ENCODE peak calls at places on chromosomes 11 and 22, in nine cellular contexts. One of them, this sample, is unnamed.

GRCh38 chr11:106217456-106217855 is 140.0 kb downstream of the AASDHPPT start:
- DNase-seq in neural progenitor cell: no peak
- DNase-seq in GM12878: no peak
- DNase-seq in H1: no peak
- DNase-seq in IMR-90: no peak
- DNase-seq in endothelial cell of umbilical vein: no peak
- DNase-seq in PC-3: no peak
- DNase-seq in K562: no peak
- DNase-seq in H9: no peak
- DNase-seq in this sample: no peak

GRCh38 chr11:60396790-60397189 is 531 bp downstream of the MS4A14 start:
- DNase-seq in neural progenitor cell: no peak
- DNase-seq in GM12878: peak
- DNase-seq in H1: no peak
- DNase-seq in IMR-90: no peak
- DNase-seq in endothelial cell of umbilical vein: no peak
- DNase-seq in PC-3: no peak
- DNase-seq in K562: no peak
- DNase-seq in H9: no peak
- DNase-seq in this sample: no peak

GRCh38 chr11:84300112-84300511 is 1013.9 kb upstream of the CCDC90B start:
- DNase-seq in neural progenitor cell: no peak
- DNase-seq in GM12878: no peak
- DNase-seq in H1: no peak
- DNase-seq in IMR-90: no peak
- DNase-seq in endothelial cell of umbilical vein: no peak
- DNase-seq in PC-3: no peak
- DNase-seq in K562: no peak
- DNase-seq in H9: no peak
- DNase-seq in this sample: no peak

GRCh38 chr11:26204110-26204509 is 127.8 kb upstream of the ANO3 start:
- DNase-seq in neural progenitor cell: no peak
- DNase-seq in GM12878: no peak
- DNase-seq in H1: no peak
- DNase-seq in IMR-90: no peak
- DNase-seq in endothelial cell of umbilical vein: no peak
- DNase-seq in PC-3: no peak
- DNase-seq in K562: no peak
- DNase-seq in H9: no peak
- DNase-seq in this sample: no peak

GRCh38 chr11:69496631-69497220 is 15.3 kb downstream of the LINC01488 start:
- DNase-seq in neural progenitor cell: no peak
- DNase-seq in GM12878: no peak
- DNase-seq in H1: no peak
- DNase-seq in IMR-90: peak
- DNase-seq in endothelial cell of umbilical vein: no peak
- DNase-seq in PC-3: no peak
- DNase-seq in K562: no peak
- DNase-seq in H9: no peak
- DNase-seq in this sample: no peak

GRCh38 chr11:24496728-24497396 is at the start of gene LUZP2:
- DNase-seq in neural progenitor cell: peak
- DNase-seq in GM12878: no peak
- DNase-seq in H1: peak
- DNase-seq in IMR-90: peak
- DNase-seq in endothelial cell of umbilical vein: peak
- DNase-seq in PC-3: peak
- DNase-seq in K562: no peak
- DNase-seq in H9: peak
- DNase-seq in this sample: peak

GRCh38 chr11:106076421-106076922 is 675 bp downstream of the KBTBD3 start:
- DNase-seq in neural progenitor cell: peak
- DNase-seq in GM12878: no peak
- DNase-seq in H1: no peak
- DNase-seq in IMR-90: no peak
- DNase-seq in endothelial cell of umbilical vein: no peak
- DNase-seq in PC-3: peak
- DNase-seq in K562: peak
- DNase-seq in H9: no peak
- DNase-seq in this sample: no peak

GRCh38 chr11:23540101-23540561 is 679.9 kb upstream of the CCDC179 start:
- DNase-seq in neural progenitor cell: peak
- DNase-seq in GM12878: peak
- DNase-seq in H1: peak
- DNase-seq in IMR-90: peak
- DNase-seq in endothelial cell of umbilical vein: peak
- DNase-seq in PC-3: peak
- DNase-seq in K562: peak
- DNase-seq in H9: peak
- DNase-seq in this sample: peak

GRCh38 chr22:47632646-47633045 is 870.2 kb downstream of the TBC1D22A start:
- DNase-seq in neural progenitor cell: no peak
- DNase-seq in GM12878: no peak
- DNase-seq in H1: no peak
- DNase-seq in IMR-90: no peak
- DNase-seq in endothelial cell of umbilical vein: no peak
- DNase-seq in PC-3: peak
- DNase-seq in K562: no peak
- DNase-seq in H9: no peak
- DNase-seq in this sample: no peak

GRCh38 chr11:110859240-110859835 is 147.1 kb upstream of the ARHGAP20 start:
- DNase-seq in neural progenitor cell: no peak
- DNase-seq in GM12878: no peak
- DNase-seq in H1: no peak
- DNase-seq in IMR-90: no peak
- DNase-seq in endothelial cell of umbilical vein: no peak
- DNase-seq in PC-3: no peak
- DNase-seq in K562: no peak
- DNase-seq in H9: no peak
- DNase-seq in this sample: no peak

GRCh38 chr11:1228183-1228821 is 5.4 kb downstream of the MUC5B start:
- DNase-seq in neural progenitor cell: no peak
- DNase-seq in GM12878: no peak
- DNase-seq in H1: peak
- DNase-seq in IMR-90: no peak
- DNase-seq in endothelial cell of umbilical vein: no peak
- DNase-seq in PC-3: no peak
- DNase-seq in K562: no peak
- DNase-seq in H9: peak
- DNase-seq in this sample: no peak

GRCh38 chr11:117473692-117474091 is 146.0 kb downstream of the CEP164 start:
- DNase-seq in neural progenitor cell: no peak
- DNase-seq in GM12878: no peak
- DNase-seq in H1: no peak
- DNase-seq in IMR-90: no peak
- DNase-seq in endothelial cell of umbilical vein: no peak
- DNase-seq in PC-3: peak
- DNase-seq in K562: no peak
- DNase-seq in H9: no peak
- DNase-seq in this sample: no peak

GRCh38 chr22:29311468-29312217 is 3.9 kb downstream of the RASL10A start:
- DNase-seq in neural progenitor cell: no peak
- DNase-seq in GM12878: no peak
- DNase-seq in H1: peak
- DNase-seq in IMR-90: no peak
- DNase-seq in endothelial cell of umbilical vein: no peak
- DNase-seq in PC-3: no peak
- DNase-seq in K562: no peak
- DNase-seq in H9: no peak
- DNase-seq in this sample: no peak

GRCh38 chr22:49756656-49757055 is 71.0 kb downstream of the BRD1 start:
- DNase-seq in neural progenitor cell: no peak
- DNase-seq in GM12878: no peak
- DNase-seq in H1: no peak
- DNase-seq in IMR-90: no peak
- DNase-seq in endothelial cell of umbilical vein: no peak
- DNase-seq in PC-3: no peak
- DNase-seq in K562: no peak
- DNase-seq in H9: no peak
- DNase-seq in this sample: no peak

GRCh38 chr22:41561788-41562187 is 978 bp downstream of the CSDC2 start:
- DNase-seq in neural progenitor cell: no peak
- DNase-seq in GM12878: no peak
- DNase-seq in H1: no peak
- DNase-seq in IMR-90: no peak
- DNase-seq in endothelial cell of umbilical vein: no peak
- DNase-seq in PC-3: no peak
- DNase-seq in K562: no peak
- DNase-seq in H9: no peak
- DNase-seq in this sample: no peak

GRCh38 chr22:48901324-48901723 is 926.3 kb downstream of the BRD1 start:
- DNase-seq in neural progenitor cell: no peak
- DNase-seq in GM12878: no peak
- DNase-seq in H1: no peak
- DNase-seq in IMR-90: no peak
- DNase-seq in endothelial cell of umbilical vein: no peak
- DNase-seq in PC-3: no peak
- DNase-seq in K562: no peak
- DNase-seq in H9: peak
- DNase-seq in this sample: no peak

GRCh38 chr22:22922954-22923319 is 35.3 kb downstream of the IGLL5 start:
- DNase-seq in neural progenitor cell: no peak
- DNase-seq in GM12878: no peak
- DNase-seq in H1: no peak
- DNase-seq in IMR-90: no peak
- DNase-seq in endothelial cell of umbilical vein: no peak
- DNase-seq in PC-3: no peak
- DNase-seq in K562: no peak
- DNase-seq in H9: no peak
- DNase-seq in this sample: no peak

GRCh38 chr11:15157181-15157580 is 42.5 kb downstream of the INSC start:
- DNase-seq in neural progenitor cell: no peak
- DNase-seq in GM12878: no peak
- DNase-seq in H1: no peak
- DNase-seq in IMR-90: peak
- DNase-seq in endothelial cell of umbilical vein: no peak
- DNase-seq in PC-3: peak
- DNase-seq in K562: no peak
- DNase-seq in H9: no peak
- DNase-seq in this sample: peak

GRCh38 chr22:37008365-37008764 is 10.9 kb downstream of the TST start:
- DNase-seq in neural progenitor cell: no peak
- DNase-seq in GM12878: no peak
- DNase-seq in H1: no peak
- DNase-seq in IMR-90: no peak
- DNase-seq in endothelial cell of umbilical vein: peak
- DNase-seq in PC-3: no peak
- DNase-seq in K562: peak
- DNase-seq in H9: no peak
- DNase-seq in this sample: no peak

GRCh38 chr11:64613648-64614047 is 22.6 kb downstream of the SLC22A12 start:
- DNase-seq in neural progenitor cell: no peak
- DNase-seq in GM12878: no peak
- DNase-seq in H1: no peak
- DNase-seq in IMR-90: no peak
- DNase-seq in endothelial cell of umbilical vein: no peak
- DNase-seq in PC-3: no peak
- DNase-seq in K562: no peak
- DNase-seq in H9: no peak
- DNase-seq in this sample: no peak

GRCh38 chr11:8928981-8929615 is 3.6 kb downstream of the C11orf16 start:
- DNase-seq in neural progenitor cell: no peak
- DNase-seq in GM12878: no peak
- DNase-seq in H1: no peak
- DNase-seq in IMR-90: peak
- DNase-seq in endothelial cell of umbilical vein: no peak
- DNase-seq in PC-3: no peak
- DNase-seq in K562: no peak
- DNase-seq in H9: no peak
- DNase-seq in this sample: peak

GRCh38 chr11:4098026-4098621 is 3.5 kb downstream of the RRM1 start:
- DNase-seq in neural progenitor cell: no peak
- DNase-seq in GM12878: no peak
- DNase-seq in H1: no peak
- DNase-seq in IMR-90: peak
- DNase-seq in endothelial cell of umbilical vein: no peak
- DNase-seq in PC-3: no peak
- DNase-seq in K562: no peak
- DNase-seq in H9: no peak
- DNase-seq in this sample: no peak
- H3K4me2 ChIP-seq in neural progenitor cell: peak
- H3K4me2 ChIP-seq in GM12878: peak
- H3K4me2 ChIP-seq in H1: no peak
- H3K4me2 ChIP-seq in IMR-90: peak
- H3K4me2 ChIP-seq in endothelial cell of umbilical vein: no peak
- H3K4me2 ChIP-seq in PC-3: no peak
- H3K4me2 ChIP-seq in K562: no peak
- H3K4me2 ChIP-seq in H9: no peak
- H3K4me2 ChIP-seq in this sample: no peak

GRCh38 chr22:38740754-38741153 is 15.0 kb downstream of the SUN2 start:
- DNase-seq in neural progenitor cell: no peak
- DNase-seq in GM12878: no peak
- DNase-seq in H1: no peak
- DNase-seq in IMR-90: no peak
- DNase-seq in endothelial cell of umbilical vein: no peak
- DNase-seq in PC-3: no peak
- DNase-seq in K562: no peak
- DNase-seq in H9: no peak
- DNase-seq in this sample: no peak
- TF ChIP-seq CTCF in neural progenitor cell: no peak
- TF ChIP-seq CTCF in GM12878: no peak
- TF ChIP-seq CTCF in H1: peak
- TF ChIP-seq CTCF in IMR-90: no peak
- TF ChIP-seq CTCF in endothelial cell of umbilical vein: no peak
- TF ChIP-seq CTCF in PC-3: no peak
- TF ChIP-seq CTCF in K562: no peak
- TF ChIP-seq CTCF in H9: no peak
- TF ChIP-seq CTCF in this sample: no peak

GRCh38 chr11:211741-212140 is 4.2 kb downstream of the RIC8A start:
- DNase-seq in neural progenitor cell: no peak
- DNase-seq in GM12878: no peak
- DNase-seq in H1: no peak
- DNase-seq in IMR-90: no peak
- DNase-seq in endothelial cell of umbilical vein: no peak
- DNase-seq in PC-3: no peak
- DNase-seq in K562: no peak
- DNase-seq in H9: no peak
- DNase-seq in this sample: no peak
- H3K9ac ChIP-seq in neural progenitor cell: no peak
- H3K9ac ChIP-seq in GM12878: no peak
- H3K9ac ChIP-seq in H1: no peak
- H3K9ac ChIP-seq in IMR-90: no peak
- H3K9ac ChIP-seq in endothelial cell of umbilical vein: no peak
- H3K9ac ChIP-seq in PC-3: no peak
- H3K9ac ChIP-seq in K562: peak
- H3K9ac ChIP-seq in H9: no peak
- H3K9ac ChIP-seq in this sample: no peak

GRCh38 chr11:115333106-115333505 is 171.1 kb downstream of the CADM1 start:
- DNase-seq in neural progenitor cell: no peak
- DNase-seq in GM12878: no peak
- DNase-seq in H1: no peak
- DNase-seq in IMR-90: peak
- DNase-seq in endothelial cell of umbilical vein: no peak
- DNase-seq in PC-3: no peak
- DNase-seq in K562: no peak
- DNase-seq in H9: no peak
- DNase-seq in this sample: no peak
- H3K4me2 ChIP-seq in neural progenitor cell: no peak
- H3K4me2 ChIP-seq in GM12878: no peak
- H3K4me2 ChIP-seq in H1: no peak
- H3K4me2 ChIP-seq in IMR-90: no peak
- H3K4me2 ChIP-seq in endothelial cell of umbilical vein: no peak
- H3K4me2 ChIP-seq in PC-3: no peak
- H3K4me2 ChIP-seq in K562: no peak
- H3K4me2 ChIP-seq in H9: no peak
- H3K4me2 ChIP-seq in this sample: no peak

GRCh38 chr11:100932474-100933100 is 197.0 kb downstream of the PGR start:
- DNase-seq in neural progenitor cell: peak
- DNase-seq in GM12878: no peak
- DNase-seq in H1: no peak
- DNase-seq in IMR-90: peak
- DNase-seq in endothelial cell of umbilical vein: peak
- DNase-seq in PC-3: peak
- DNase-seq in K562: peak
- DNase-seq in H9: no peak
- DNase-seq in this sample: peak
- TF ChIP-seq CTCF in neural progenitor cell: peak
- TF ChIP-seq CTCF in GM12878: peak
- TF ChIP-seq CTCF in H1: no peak
- TF ChIP-seq CTCF in IMR-90: peak
- TF ChIP-seq CTCF in endothelial cell of umbilical vein: peak
- TF ChIP-seq CTCF in PC-3: peak
- TF ChIP-seq CTCF in K562: peak
- TF ChIP-seq CTCF in H9: peak
- TF ChIP-seq CTCF in this sample: peak

This sample was measured in fibroblast of lung.